ENCODE peak calls at places on chromosome 14, in five cellular contexts. T, K, U, F and Y are unnamed samples.

GRCh38 chr14:23953464-23954278 is at the start of gene DHRS4:
- DNase-seq in U (peak), T (peak), K (peak), F (peak), Y (peak)

GRCh38 chr14:63562414-63562813 is 19.2 kb upstream of the PPP2R5E start:
- DNase-seq in U (no peak), T (no peak), F (no peak), K (no peak), Y (no peak)

GRCh38 chr14:99260116-99260515 is 11.9 kb downstream of the BCL11B start:
- DNase-seq in U (no peak), K (no peak), T (no peak), F (no peak), Y (no peak)

GRCh38 chr14:32472512-32473472 is 143.7 kb downstream of the AKAP6 start:
- DNase-seq in T (no peak), F (peak), K (peak), U (no peak), Y (no peak)

GRCh38 chr14:79852975-79853374 is 358.3 kb downstream of the DIO2 start:
- DNase-seq in F (no peak), K (no peak), T (no peak), U (no peak), Y (no peak)

GRCh38 chr14:23439107-23439835 is 3.8 kb upstream of the MYH7 start:
- DNase-seq in U (no peak), K (no peak), T (no peak), F (no peak), Y (no peak)

GRCh38 chr14:86575141-86575540 is 1045.2 kb downstream of the FLRT2 start:
- DNase-seq in F (no peak), T (no peak), U (no peak), K (no peak), Y (no peak)

GRCh38 chr14:105383083-105383730 is 15.1 kb upstream of the TEX22 start:
- DNase-seq in U (no peak), T (no peak), K (no peak), F (no peak), Y (no peak)

GRCh38 chr14:49879683-49880204 is 13.1 kb upstream of the ARF6 start:
- DNase-seq in T (no peak), U (peak), K (no peak), F (peak), Y (peak)

GRCh38 chr14:91138511-91139359 is 24.9 kb downstream of the DGLUCY start:
- DNase-seq in K (no peak), F (peak), U (peak), T (no peak), Y (no peak)

GRCh38 chr14:66066991-66067788 is 419.0 kb upstream of the CCDC196 start:
- DNase-seq in T (no peak), U (no peak), F (no peak), K (no peak), Y (no peak)

GRCh38 chr14:76909266-76909665 is 83.1 kb downstream of the LRRC74A start:
- DNase-seq in U (no peak), F (no peak), K (no peak), T (no peak), Y (no peak)

GRCh38 chr14:89773644-89774316 is 180.8 kb downstream of the EFCAB11 start:
- DNase-seq in K (no peak), F (peak), T (peak), U (peak), Y (peak)

GRCh38 chr14:90253826-90254225 is 2.5 kb upstream of the PSMC1 start:
- DNase-seq in F (no peak), T (no peak), K (no peak), U (no peak), Y (no peak)

GRCh38 chr14:37709419-37710195 is 114.2 kb downstream of the TTC6 start:
- DNase-seq in T (no peak), F (peak), U (no peak), K (peak), Y (no peak)

GRCh38 chr14:98069712-98070133 is 1202.3 kb downstream of the BCL11B start:
- DNase-seq in U (no peak), K (no peak), T (no peak), F (no peak), Y (no peak)

GRCh38 chr14:49497725-49498348 is 88.3 kb downstream of the RPS29 start:
- DNase-seq in K (peak), T (no peak), F (peak), U (no peak), Y (no peak)

GRCh38 chr14:46490150-46490769 is 161.3 kb downstream of the RPL10L start:
- DNase-seq in T (no peak), U (no peak), K (no peak), F (no peak), Y (no peak)

GRCh38 chr14:99035268-99035667 is 236.7 kb downstream of the BCL11B start:
- DNase-seq in T (no peak), U (no peak), F (peak), K (peak), Y (peak)

GRCh38 chr14:26596722-26597030 is 1.2 kb downstream of the NOVA1 start:
- DNase-seq in F (peak), K (no peak), U (no peak), T (no peak), Y (no peak)